ENCODE peak calls at places on chromosomes 5 and 9, in nine cellular contexts. Y is left ventricle myocardium inferior, P is heart right ventricle, T is ovary, D is uterus, N is cardiac muscle cell, O is GM12878, F is right atrium auricular region, Q is spleen. A is an unnamed sample.

GRCh38 chr9:114291064-114291474 is 31.8 kb upstream of the ORM1 start:
- DNase-seq in Y (peak), P (peak), T (peak), D (peak), N (peak), O (no peak), F (peak), Q (peak), A (peak)

GRCh38 chr9:32879335-32879734 is 96.0 kb downstream of the TMEM215 start:
- DNase-seq in Y (no peak), P (no peak), T (no peak), D (no peak), N (no peak), O (no peak), F (no peak), Q (no peak), A (no peak)

GRCh38 chr5:172008689-172009141 is 2.3 kb upstream of the FBXW11 start:
- DNase-seq in Y (no peak), P (no peak), T (no peak), D (no peak), N (peak), O (no peak), F (no peak), Q (no peak), A (no peak)

GRCh38 chr5:39148983-39149534 is 70.3 kb downstream of the FYB1 start:
- DNase-seq in Y (no peak), P (no peak), T (no peak), D (no peak), N (no peak), O (no peak), F (no peak), Q (no peak), A (no peak)

GRCh38 chr5:114789773-114790402 is 379.8 kb downstream of the TRIM36 start:
- DNase-seq in Y (no peak), P (no peak), T (no peak), D (no peak), N (peak), O (no peak), F (no peak), Q (no peak), A (no peak)

GRCh38 chr9:75964431-75964830 is 74.0 kb downstream of the PCSK5 start:
- DNase-seq in Y (no peak), P (no peak), T (no peak), D (no peak), N (no peak), O (no peak), F (no peak), Q (no peak), A (no peak)

GRCh38 chr9:132509921-132510874 is 72.2 kb upstream of the BARHL1 start:
- DNase-seq in Y (no peak), P (no peak), T (peak), D (no peak), N (no peak), O (no peak), F (no peak), Q (peak), A (no peak)

GRCh38 chr9:125409637-125410521 is 148.3 kb downstream of the GAPVD1 start:
- DNase-seq in Y (no peak), P (no peak), T (no peak), D (peak), N (peak), O (no peak), F (no peak), Q (no peak), A (no peak)

GRCh38 chr5:148729182-148729581 is 74.9 kb upstream of the HTR4 start:
- DNase-seq in Y (no peak), P (no peak), T (no peak), D (no peak), N (peak), O (no peak), F (no peak), Q (no peak), A (no peak)

GRCh38 chr9:36149197-36149596 is 12.7 kb downstream of the GLIPR2 start:
- DNase-seq in Y (no peak), P (no peak), T (no peak), D (peak), N (no peak), O (no peak), F (no peak), Q (no peak), A (no peak)

GRCh38 chr9:3527653-3527960 is 1.8 kb upstream of the RFX3 start:
- DNase-seq in Y (no peak), P (no peak), T (no peak), D (no peak), N (no peak), O (no peak), F (no peak), Q (no peak), A (no peak)

GRCh38 chr5:81819556-81820314 is 68.8 kb upstream of the SSBP2 start:
- DNase-seq in Y (no peak), P (no peak), T (no peak), D (no peak), N (no peak), O (no peak), F (no peak), Q (no peak), A (no peak)

GRCh38 chr5:72883850-72884249 is 67.4 kb downstream of the TNPO1 start:
- DNase-seq in Y (no peak), P (no peak), T (no peak), D (no peak), N (no peak), O (no peak), F (no peak), Q (no peak), A (no peak)

GRCh38 chr9:99365233-99365980 is 143.3 kb downstream of the SEC61B start:
- DNase-seq in Y (no peak), P (no peak), T (no peak), D (no peak), N (peak), O (no peak), F (no peak), Q (no peak), A (no peak)

GRCh38 chr9:108783318-108784127 is 72.3 kb downstream of the ACTL7B start:
- DNase-seq in Y (no peak), P (no peak), T (no peak), D (no peak), N (peak), O (no peak), F (no peak), Q (no peak), A (no peak)

GRCh38 chr5:126674145-126674544 is 73.4 kb downstream of the PHAX start:
- DNase-seq in Y (no peak), P (no peak), T (no peak), D (no peak), N (no peak), O (no peak), F (no peak), Q (no peak), A (no peak)

GRCh38 chr5:43699910-43700309 is 96.9 kb downstream of the NNT start:
- DNase-seq in Y (no peak), P (no peak), T (no peak), D (no peak), N (no peak), O (no peak), F (no peak), Q (no peak), A (no peak)

GRCh38 chr5:110738503-110738811 is 350 bp upstream of the SLC25A46 start:
- DNase-seq in Y (no peak), P (no peak), T (no peak), D (no peak), N (no peak), O (no peak), F (peak), Q (peak), A (peak)

GRCh38 chr5:160555836-160556660 is 134.4 kb downstream of the PTTG1 start:
- DNase-seq in Y (no peak), P (no peak), T (no peak), D (no peak), N (no peak), O (no peak), F (no peak), Q (no peak), A (no peak)

GRCh38 chr9:84781431-84781830 is 111.9 kb downstream of the NTRK2 start:
- DNase-seq in Y (no peak), P (no peak), T (no peak), D (no peak), N (peak), O (no peak), F (no peak), Q (no peak), A (no peak)

DNA sequence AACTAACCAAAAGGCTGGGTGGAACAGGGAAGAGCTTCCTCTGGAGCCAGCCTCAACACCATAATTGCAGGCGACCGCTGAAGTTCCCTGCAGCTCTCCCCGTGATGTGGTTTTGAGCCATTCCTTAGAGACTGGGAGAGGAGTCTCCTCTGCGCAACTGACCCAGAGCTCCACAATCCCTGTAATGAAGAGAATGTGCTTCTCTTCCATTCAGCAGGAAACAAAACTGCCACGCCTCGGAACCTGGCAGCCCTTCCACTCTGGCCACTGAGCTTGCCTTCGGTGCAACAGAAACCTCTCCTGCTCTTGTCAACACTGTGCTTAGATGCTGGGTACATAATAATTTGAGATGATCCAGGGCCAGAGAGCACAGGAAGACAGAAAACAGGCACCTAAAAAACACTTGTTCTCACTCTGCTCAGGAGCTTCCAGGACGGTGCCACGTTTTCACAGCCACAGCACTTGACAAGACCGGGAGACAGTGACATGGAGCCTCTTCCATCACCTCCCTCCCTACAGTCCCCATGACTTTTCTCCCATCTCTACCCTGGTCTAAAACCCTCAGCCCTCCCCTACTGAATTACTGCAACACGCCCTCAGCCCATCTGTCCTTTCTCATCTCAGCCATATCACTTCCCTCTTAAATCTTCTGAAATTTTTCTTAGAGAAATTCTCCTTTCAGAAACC is 126.1 kb downstream of the MYO10 start:
- DNase-seq in Y (peak), P (peak), T (peak), D (peak), N (peak), O (no peak), F (no peak), Q (no peak), A (no peak)
- H3K27ac ChIP-seq in Y (peak), P (no peak), T (no peak), D (peak), N (peak), O (no peak), F (no peak), Q (no peak), A (peak)

GRCh38 chr9:21590058-21590996 is 108.2 kb upstream of the IFNE start:
- DNase-seq in Y (no peak), P (no peak), T (no peak), D (no peak), N (no peak), O (no peak), F (no peak), Q (no peak), A (no peak)
- H3K4me3 ChIP-seq in Y (no peak), P (no peak), T (no peak), D (no peak), N (no peak), O (no peak), F (no peak), Q (no peak), A (no peak)

GRCh38 chr5:93591323-93591945 is 8.4 kb downstream of the NR2F1 start:
- DNase-seq in Y (no peak), P (no peak), T (no peak), D (no peak), N (no peak), O (no peak), F (no peak), Q (no peak), A (no peak)
- TF ChIP-seq CTCF in Y (no peak), P (no peak), T (no peak), D (no peak), N (no peak), O (no peak), F (no peak), Q (no peak), A (no peak)

GRCh38 chr5:74030821-74031220 is 404.8 kb downstream of the ARHGEF28 start:
- DNase-seq in Y (no peak), P (no peak), T (no peak), D (no peak), N (no peak), O (no peak), F (no peak), Q (no peak), A (no peak)
- H3K27ac ChIP-seq in Y (no peak), P (no peak), T (no peak), D (no peak), N (no peak), O (no peak), F (no peak), Q (no peak), A (no peak)

DNA sequence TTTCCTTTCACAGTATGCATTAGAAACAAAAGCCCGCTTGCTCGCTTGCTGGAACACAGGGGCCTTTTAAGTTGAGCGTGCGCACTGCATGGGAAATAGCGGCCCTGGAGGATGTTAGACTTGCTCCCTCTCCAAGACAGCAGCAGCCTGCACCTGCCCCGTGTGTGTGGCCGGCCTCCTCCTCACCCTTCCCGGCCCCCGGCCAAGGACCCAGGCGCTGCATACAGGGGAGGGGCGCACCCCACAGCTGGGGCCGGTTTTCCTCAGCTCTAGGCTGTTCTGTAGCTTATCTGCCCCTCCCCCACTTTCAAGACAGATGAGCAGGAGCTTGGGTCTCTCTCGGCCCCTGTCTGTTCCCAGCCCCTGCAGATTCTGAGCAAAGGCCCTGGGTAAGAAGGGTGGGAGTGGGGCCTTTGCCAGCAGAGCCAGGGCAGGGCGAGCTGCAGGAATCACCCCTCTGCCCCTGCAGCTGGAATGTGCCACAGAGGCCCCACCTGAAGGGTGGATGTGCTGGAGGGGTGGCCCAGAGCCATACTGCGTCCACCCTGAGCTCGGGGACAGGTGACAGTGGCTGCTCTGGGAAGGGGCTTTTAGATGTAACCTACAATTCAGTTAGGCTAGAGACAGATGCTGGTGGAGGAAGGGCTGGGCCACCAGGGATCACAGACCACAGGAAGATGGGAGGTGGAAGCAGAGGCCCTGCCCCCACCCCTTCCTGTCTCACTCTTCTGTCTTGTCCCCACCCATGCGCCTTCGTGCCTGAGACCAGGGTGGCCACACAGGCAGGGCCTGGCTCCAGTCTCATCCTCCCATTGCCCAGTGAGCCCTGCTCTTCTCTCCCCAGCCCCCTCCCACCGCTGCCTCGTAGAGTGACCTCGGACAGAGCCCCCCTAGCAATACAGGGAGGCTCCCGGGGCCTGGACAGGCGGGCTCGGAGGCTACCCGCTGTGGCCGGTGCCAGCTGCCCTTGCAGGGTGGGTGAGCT is 132.4 kb downstream of the DAB2IP start:
- DNase-seq in Y (no peak), P (no peak), T (peak), D (peak), N (no peak), O (no peak), F (no peak), Q (peak), A (no peak)
- H3K4me3 ChIP-seq in Y (no peak), P (no peak), T (no peak), D (no peak), N (no peak), O (no peak), F (no peak), Q (no peak), A (no peak)

A was measured in thoracic aorta.